ENCODE peak calls at places on chromosome 10, in four cellular contexts. F is AG09319, I is cardiac fibroblast, W is transverse colon. C is an unnamed sample.

GRCh38 chr10:132099701-132100481 is 34.1 kb downstream of the JAKMIP3 start:
- DNase-seq in I (no peak), W (no peak), F (no peak), C (no peak)

GRCh38 chr10:44962870-44963738 is 3.5 kb downstream of the RASSF4 start:
- DNase-seq in F (no peak), I (no peak), W (peak; percentile 55), C (no peak)

GRCh38 chr10:106038246-106038645 is 1126.3 kb downstream of the SORCS1 start:
- DNase-seq in F (no peak), W (no peak), I (peak; percentile 1), C (no peak)

GRCh38 chr10:1598393-1599153 is 138.8 kb downstream of the ADARB2 start:
- DNase-seq in I (no peak), F (no peak), W (no peak), C (no peak)

GRCh38 chr10:128047991-128048826 is 78.0 kb downstream of the MKI67 start:
- DNase-seq in W (peak; percentile 38), F (no peak), I (peak; percentile 92), C (no peak)

GRCh38 chr10:101050206-101051069 is 11.4 kb upstream of the KAZALD1 start:
- DNase-seq in I (peak; percentile 57), W (peak; percentile 77), F (no peak), C (peak; percentile 83)

GRCh38 chr10:30037620-30038336 is 21.6 kb downstream of the JCAD start:
- DNase-seq in W (no peak), F (no peak), I (no peak), C (no peak)

GRCh38 chr10:12787297-12787696 is 214.2 kb downstream of the CCDC3 start:
- DNase-seq in I (no peak), F (no peak), W (no peak), C (no peak)

GRCh38 chr10:5468262-5469106 is 30.9 kb downstream of the CALML5 start:
- DNase-seq in I (no peak), F (no peak), W (no peak), C (no peak)

GRCh38 chr10:87579563-87579962 is 74.9 kb downstream of the MINPP1 start:
- DNase-seq in F (no peak), I (peak; percentile 45), W (no peak), C (no peak)

GRCh38 chr10:114087255-114087654 is 43.6 kb downstream of the ADRB1 start:
- DNase-seq in I (no peak), F (no peak), W (no peak), C (no peak)

GRCh38 chr10:88428442-88428841 is 154.7 kb downstream of the RNLS start:
- DNase-seq in F (no peak), I (no peak), W (no peak), C (no peak)

GRCh38 chr10:46558411-46559185 is 2.1 kb upstream of the GPRIN2 start:
- DNase-seq in W (peak; percentile 23), F (no peak), I (no peak), C (peak; percentile 19)

GRCh38 chr10:116688241-116688711 is 54.1 kb downstream of the HSPA12A start:
- DNase-seq in I (peak; percentile 79), F (no peak), W (no peak), C (no peak)

GRCh38 chr10:133528845-133529575 is 1.8 kb downstream of the CYP2E1 start:
- DNase-seq in I (peak; percentile 29), F (no peak), W (no peak), C (peak; percentile 56)

GRCh38 chr10:598415-599170 is 90.9 kb downstream of the DIP2C start:
- DNase-seq in I (peak; percentile 86), W (no peak), F (peak; percentile 87), C (no peak)

GRCh38 chr10:103238506-103239252 is 7.0 kb upstream of the RPEL1 start:
- DNase-seq in I (peak; percentile 86), W (peak; percentile 80), F (peak; percentile 36), C (peak; percentile 80)

GRCh38 chr10:100970914-100971811 is 1.9 kb downstream of the SEMA4G start:
- DNase-seq in W (peak; percentile 81), F (no peak), I (no peak), C (peak; percentile 29)

GRCh38 chr10:27494116-27494515 is 10.0 kb upstream of the RAB18 start:
- DNase-seq in I (no peak), F (no peak), W (no peak), C (no peak)

GRCh38 chr10:11197266-11197712 is 179.6 kb downstream of the CELF2 start:
- DNase-seq in F (no peak), W (peak; percentile 53), I (peak; percentile 9), C (no peak)

GRCh38 chr10:24882047-24882698 is 70.2 kb downstream of the PRTFDC1 start:
- DNase-seq in F (no peak), W (peak; percentile 26), I (peak; percentile 93), C (no peak)

GRCh38 chr10:59682986-59683937 is 26.4 kb downstream of the SLC16A9 start:
- DNase-seq in I (no peak), F (no peak), W (no peak), C (no peak)

GRCh38 chr10:36057731-36058130 is 415.6 kb upstream of the FZD8 start:
- DNase-seq in F (no peak), I (no peak), W (no peak), C (no peak)

GRCh38 chr10:81514811-81515210 is 360.2 kb upstream of the NRG3 start:
- DNase-seq in I (no peak), W (no peak), F (no peak), C (no peak)

GRCh38 chr10:47101807-47102206 is 190.6 kb downstream of the PTPN20 start:
- DNase-seq in I (no peak), F (no peak), W (no peak), C (no peak)

GRCh38 chr10:92486637-92487036 is 87.3 kb downstream of the IDE start:
- DNase-seq in F (no peak), I (peak; percentile 31), W (no peak), C (no peak)

GRCh38 chr10:71812016-71812912 is 38.8 kb downstream of the PSAP start:
- DNase-seq in W (peak; percentile 78), I (peak; percentile 66), F (peak; percentile 10), C (peak; percentile 92)

GRCh38 chr10:22681783-22682183 is 32.6 kb downstream of the PIP4K2A start:
- DNase-seq in W (no peak), F (no peak), I (peak; percentile 83), C (peak; percentile 19)

GRCh38 chr10:51422311-51423120 is 276.9 kb downstream of the CSTF2T start:
- DNase-seq in W (peak; percentile 63), I (peak; percentile 80), F (peak; percentile 49), C (peak; percentile 64)

GRCh38 chr10:129531969-129532660 is 65.1 kb downstream of the MGMT start:
- DNase-seq in I (peak; percentile 22), F (no peak), W (no peak), C (no peak)

GRCh38 chr10:70678757-70679489 is 6.6 kb downstream of the ADAMTS14 start:
- DNase-seq in I (peak; percentile 23), W (no peak), F (no peak), C (no peak)

GRCh38 chr10:78214931-78215330 is 181.3 kb downstream of the RPS24 start:
- DNase-seq in F (no peak), W (no peak), I (no peak), C (no peak)

GRCh38 chr10:32984003-32984600 is 26.1 kb upstream of the ITGB1 start:
- DNase-seq in W (no peak), I (no peak), F (no peak), C (no peak)

DNA sequence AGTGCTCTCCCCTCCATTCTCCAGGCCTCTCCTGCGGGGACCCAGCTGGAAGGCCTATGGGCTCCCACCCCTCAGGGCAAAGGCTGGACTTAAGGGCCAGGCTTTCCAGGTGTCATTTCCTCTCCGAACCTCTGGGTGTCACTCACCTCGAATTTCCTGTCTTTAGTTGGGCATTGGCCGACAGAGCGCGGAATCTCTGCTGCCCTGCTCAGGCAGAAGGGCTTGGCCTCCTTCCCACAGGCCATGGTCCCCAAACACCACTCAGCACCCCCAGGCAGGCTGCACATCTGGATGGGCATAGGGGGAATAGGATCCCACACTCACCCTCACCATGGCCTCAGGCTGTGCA is 212.9 kb downstream of the CCSER2 start:
- DNase-seq in I (no peak), W (no peak), F (no peak), C (no peak)
- TF ChIP-seq CTCF in I (no peak), W (no peak), F (no peak), C (no peak)

DNA sequence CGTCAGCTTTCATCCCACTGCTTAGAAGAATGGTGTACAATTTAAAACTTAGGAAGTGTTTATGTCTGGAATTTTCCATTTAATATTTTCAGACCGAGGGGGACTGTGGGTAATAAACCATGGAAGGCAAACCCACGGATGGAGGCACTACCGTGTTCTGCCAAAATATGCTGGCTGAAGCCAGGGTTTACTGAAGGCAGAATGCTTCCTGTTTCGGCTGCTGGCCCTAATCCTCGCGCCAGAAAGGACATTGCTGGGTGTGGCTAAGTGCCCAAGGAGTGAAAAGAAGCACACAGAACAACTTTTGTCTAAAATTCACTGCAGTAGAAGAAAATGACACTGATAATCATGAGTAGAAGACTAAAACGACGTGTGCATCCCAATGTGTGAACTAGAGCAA is 32.3 kb downstream of the PITRM1 start:
- DNase-seq in W (no peak), I (peak; percentile 20), F (no peak), C (no peak)
- TF ChIP-seq CTCF in W (no peak), I (no peak), F (no peak), C (no peak)

GRCh38 chr10:104342941-104343411 is 4.7 kb upstream of the ITPRIP start:
- DNase-seq in I (peak; percentile 55), F (no peak), W (no peak), C (no peak)
- TF ChIP-seq CTCF in I (no peak), F (no peak), W (no peak), C (no peak)

GRCh38 chr10:68359189-68359588 is 26.5 kb upstream of the PBLD start:
- DNase-seq in I (no peak), W (no peak), F (no peak), C (no peak)
- TF ChIP-seq CTCF in I (no peak), W (no peak), F (no peak), C (no peak)

C was measured in Calu3.